ENCODE peak calls at places on chromosomes 5 and 9, in nine cellular contexts. I is Calu3; P is activated naive CD4-positive, alpha-beta T cell; N is GM23248; Y is RCC 7860; K is stimulated activated CD8-positive, alpha-beta memory T cell treated with anti-CD3 and anti-CD28 coated beads, Interleukin-4, amount 100 ng/mL, for 4 hours; D is activated CD8-positive, alpha-beta memory T cell treated with anti-CD3 and anti-CD28 coated beads for 48 hours; T is upper lobe of right lung; X is stimulated activated naive B cell treated with anti-CD40 and anti-IgM and Interleukin-4, amounts not matched to agents 10 μg/mL and 1 μg/mL and 100 μg/mL, for 72 hours. L is an unnamed sample.

GRCh38 chr5:61916621-61917620 is 389.1 kb upstream of the KIF2A start:
- DNase-seq in I (peak; percentile 38), P (no peak), N (peak; percentile 33), Y (peak; percentile 95), K (no peak), D (no peak), T (no peak), X (no peak), L (no peak)

GRCh38 chr5:66223637-66224036 is 79.5 kb downstream of the SREK1 start:
- DNase-seq in I (peak; percentile 35), P (no peak), N (peak; percentile 22), Y (no peak), K (no peak), D (no peak), T (no peak), X (no peak), L (peak; percentile 24)

GRCh38 chr5:12999667-13000066 is 944.8 kb downstream of the DNAH5 start:
- DNase-seq in I (no peak), P (no peak), N (no peak), Y (no peak), K (no peak), D (no peak), T (no peak), X (no peak), L (no peak)

GRCh38 chr5:163104496-163104895 is 332.9 kb upstream of the CCNG1 start:
- DNase-seq in I (no peak), P (no peak), N (no peak), Y (no peak), K (no peak), D (no peak), T (no peak), X (no peak), L (no peak)

GRCh38 chr5:6302099-6302498 is 76.2 kb downstream of the MED10 start:
- DNase-seq in I (no peak), P (no peak), N (no peak), Y (no peak), K (no peak), D (no peak), T (no peak), X (no peak), L (no peak)

GRCh38 chr9:37784640-37785483 is at the start of gene EXOSC3:
- DNase-seq in I (peak; percentile 64), P (peak; percentile 77), N (peak; percentile 99), Y (peak; percentile 77), K (peak; percentile 69), D (peak; percentile 80), T (peak; percentile 95), X (peak; percentile 88), L (peak; percentile 94)

GRCh38 chr9:38068866-38069628 is at the start of gene SHB:
- DNase-seq in I (peak; percentile 50), P (peak; percentile 86), N (peak; percentile 87), Y (peak; percentile 36), K (peak; percentile 53), D (peak; percentile 63), T (peak; percentile 94), X (peak; percentile 48), L (peak; percentile 62)

GRCh38 chr5:134530375-134531077 is 5.1 kb downstream of the JADE2 start:
- DNase-seq in I (no peak), P (no peak), N (no peak), Y (no peak), K (no peak), D (no peak), T (no peak), X (no peak), L (no peak)

GRCh38 chr5:127385936-127386335 is 95.3 kb downstream of the MEGF10 start:
- DNase-seq in I (no peak), P (no peak), N (no peak), Y (no peak), K (no peak), D (no peak), T (no peak), X (no peak), L (no peak)

GRCh38 chr5:167057665-167058064 is 1233.8 kb upstream of the WWC1 start:
- DNase-seq in I (no peak), P (no peak), N (no peak), Y (no peak), K (no peak), D (no peak), T (no peak), X (no peak), L (no peak)

GRCh38 chr9:36729902-36730301 is 157.2 kb downstream of the MELK start:
- DNase-seq in I (no peak), P (no peak), N (no peak), Y (no peak), K (no peak), D (no peak), T (no peak), X (no peak), L (no peak)

GRCh38 chr5:171512397-171512796 is 93.0 kb downstream of the FGF18 start:
- DNase-seq in I (no peak), P (no peak), N (no peak), Y (no peak), K (no peak), D (no peak), T (no peak), X (no peak), L (no peak)

GRCh38 chr5:73438048-73438896 is 10.3 kb downstream of the FOXD1 start:
- DNase-seq in I (no peak), P (no peak), N (peak; percentile 35), Y (no peak), K (no peak), D (no peak), T (no peak), X (no peak), L (no peak)

GRCh38 chr5:72383280-72384205 is 63.4 kb downstream of the PTCD2 start:
- DNase-seq in I (peak; percentile 10), P (no peak), N (peak; percentile 88), Y (no peak), K (no peak), D (no peak), T (no peak), X (no peak), L (no peak)

GRCh38 chr5:63959177-63959982 is 2.9 kb downstream of the HTR1A start:
- DNase-seq in I (no peak), P (no peak), N (no peak), Y (no peak), K (no peak), D (no peak), T (peak; percentile 65), X (no peak), L (no peak)

GRCh38 chr5:174581483-174581882 is 142.9 kb upstream of the MSX2 start:
- DNase-seq in I (peak; percentile 69), P (no peak), N (peak; percentile 49), Y (no peak), K (no peak), D (no peak), T (no peak), X (no peak), L (peak; percentile 5)

GRCh38 chr9:90914868-90915483 is 113.4 kb downstream of the SYK start:
- DNase-seq in I (peak; percentile 74), P (peak; percentile 53), N (peak; percentile 84), Y (peak; percentile 69), K (peak; percentile 42), D (peak; percentile 36), T (peak; percentile 83), X (peak; percentile 62), L (peak; percentile 86)

GRCh38 chr9:27379311-27380236 is 82.6 kb upstream of the EQTN start:
- DNase-seq in I (peak; percentile 49), P (no peak), N (no peak), Y (no peak), K (no peak), D (no peak), T (no peak), X (no peak), L (no peak)

GRCh38 chr9:6449645-6450044 is 36.6 kb downstream of the UHRF2 start:
- DNase-seq in I (no peak), P (no peak), N (peak; percentile 20), Y (no peak), K (no peak), D (no peak), T (no peak), X (no peak), L (no peak)

GRCh38 chr9:126225611-126226609 is 100.7 kb upstream of the MVB12B start:
- DNase-seq in I (no peak), P (no peak), N (no peak), Y (no peak), K (no peak), D (no peak), T (no peak), X (no peak), L (no peak)

GRCh38 chr5:178246736-178247135 is 14.1 kb upstream of the PHYKPL start:
- DNase-seq in I (no peak), P (no peak), N (no peak), Y (no peak), K (no peak), D (no peak), T (no peak), X (no peak), L (peak; percentile 39)

L was measured in OCI-LY7.